ENCODE peak calls at places on chromosomes 11 and 22, in ten cellular contexts. S is CD4-positive, alpha-beta T cell; O is amniotic stem cell; B is left cardiac atrium; M is T-helper 9 cell; V is effector memory CD4-positive, alpha-beta T cell; R is astrocyte; A is activated CD8-positive, alpha-beta memory T cell treated with anti-CD3 and anti-CD28 coated beads for 1 hour; U is cardiac fibroblast; Q is HEK293T. P is an unnamed sample.

GRCh38 chr22:40432167-40432566 is 61.8 kb downstream of the SGSM3 start:
- DNase-seq in S (no peak), O (no peak), B (no peak), M (no peak), V (no peak), R (no peak), A (no peak), U (no peak), Q (no peak), P (no peak)

GRCh38 chr11:66443602-66444001 is 5.0 kb upstream of the MRPL11 start:
- DNase-seq in S (no peak), O (peak; percentile 16), B (no peak), M (no peak), V (no peak), R (peak; percentile 47), A (no peak), U (peak; percentile 93), Q (no peak), P (peak; percentile 68)

GRCh38 chr22:35835267-35835997 is 117.8 kb downstream of the APOL5 start:
- DNase-seq in S (no peak), O (no peak), B (no peak), M (no peak), V (no peak), R (peak; percentile 60), A (no peak), U (peak; percentile 75), Q (no peak), P (peak; percentile 65)

GRCh38 chr11:107591098-107591445 is at the start of gene ELMOD1:
- DNase-seq in S (peak; percentile 12), O (no peak), B (peak; percentile 60), M (peak; percentile 17), V (no peak), R (peak; percentile 10), A (no peak), U (peak; percentile 17), Q (peak; percentile 84), P (peak; percentile 18)

GRCh38 chr11:68016161-68016903 is 6.2 kb downstream of the ALDH3B1 start:
- DNase-seq in S (no peak), O (no peak), B (no peak), M (no peak), V (no peak), R (no peak), A (no peak), U (no peak), Q (no peak), P (no peak)

GRCh38 chr11:70506986-70507385 is 108.7 kb downstream of the CTTN start:
- DNase-seq in S (no peak), O (no peak), B (no peak), M (no peak), V (no peak), R (no peak), A (no peak), U (no peak), Q (no peak), P (no peak)

GRCh38 chr11:130448416-130449068 is at the start of gene ADAMTS15:
- DNase-seq in S (no peak), O (peak; percentile 87), B (peak; percentile 92), M (no peak), V (no peak), R (peak; percentile 87), A (no peak), U (peak; percentile 81), Q (peak; percentile 88), P (peak; percentile 90)

GRCh38 chr11:61309739-61310138 is 14.6 kb upstream of the VWCE start:
- DNase-seq in S (no peak), O (no peak), B (no peak), M (no peak), V (no peak), R (no peak), A (no peak), U (no peak), Q (no peak), P (no peak)

GRCh38 chr11:73182824-73183321 is 35.2 kb upstream of the P2RY2 start:
- DNase-seq in S (no peak), O (no peak), B (peak; percentile 64), M (no peak), V (no peak), R (no peak), A (no peak), U (no peak), Q (no peak), P (no peak)

GRCh38 chr11:19834761-19835160 is 122.1 kb downstream of the NAV2 start:
- DNase-seq in S (no peak), O (no peak), B (no peak), M (no peak), V (no peak), R (no peak), A (no peak), U (peak; percentile 24), Q (no peak), P (no peak)